ENCODE peak calls at places on chromosomes 13 and 19, in six cellular contexts. One of them, this sample, is unnamed.

GRCh38 chr19:49840736-49841249 is 10.2 kb upstream of the PTOV1 start:
- DNase-seq in NCI-H1105: no peak
- DNase-seq in effector CD4-positive, alpha-beta T cell: no peak
- DNase-seq in activated T-helper 9 cell treated with anti-CD3 and anti-CD28 coated beads, Interleukin-2, amount 50 U/mL, for 16 hours: no peak
- DNase-seq in activated CD4-positive, alpha-beta T cell treated with anti-CD3 and anti-CD28 coated beads, Interleukin-2, amount 10 ng/mL, durations not matched to agents 7 days and 5 days: no peak
- DNase-seq in H9: no peak
- DNase-seq in this sample: no peak

GRCh38 chr19:29860492-29860891 is 48.7 kb downstream of the CCNE1 start:
- DNase-seq in NCI-H1105: no peak
- DNase-seq in effector CD4-positive, alpha-beta T cell: no peak
- DNase-seq in activated T-helper 9 cell treated with anti-CD3 and anti-CD28 coated beads, Interleukin-2, amount 50 U/mL, for 16 hours: no peak
- DNase-seq in activated CD4-positive, alpha-beta T cell treated with anti-CD3 and anti-CD28 coated beads, Interleukin-2, amount 10 ng/mL, durations not matched to agents 7 days and 5 days: no peak
- DNase-seq in H9: peak; percentile 54
- DNase-seq in this sample: no peak

GRCh38 chr19:435707-436412 is 25.0 kb downstream of the SHC2 start:
- DNase-seq in NCI-H1105: no peak
- DNase-seq in effector CD4-positive, alpha-beta T cell: no peak
- DNase-seq in activated T-helper 9 cell treated with anti-CD3 and anti-CD28 coated beads, Interleukin-2, amount 50 U/mL, for 16 hours: no peak
- DNase-seq in activated CD4-positive, alpha-beta T cell treated with anti-CD3 and anti-CD28 coated beads, Interleukin-2, amount 10 ng/mL, durations not matched to agents 7 days and 5 days: no peak
- DNase-seq in H9: no peak
- DNase-seq in this sample: no peak

GRCh38 chr13:24923305-24923640 is 159.3 kb downstream of the RNF17 start:
- DNase-seq in NCI-H1105: no peak
- DNase-seq in effector CD4-positive, alpha-beta T cell: no peak
- DNase-seq in activated T-helper 9 cell treated with anti-CD3 and anti-CD28 coated beads, Interleukin-2, amount 50 U/mL, for 16 hours: no peak
- DNase-seq in activated CD4-positive, alpha-beta T cell treated with anti-CD3 and anti-CD28 coated beads, Interleukin-2, amount 10 ng/mL, durations not matched to agents 7 days and 5 days: peak; percentile 36
- DNase-seq in H9: no peak
- DNase-seq in this sample: peak; percentile 34

GRCh38 chr19:18140473-18140872 is 12.5 kb upstream of the PIK3R2 start:
- DNase-seq in NCI-H1105: no peak
- DNase-seq in effector CD4-positive, alpha-beta T cell: no peak
- DNase-seq in activated T-helper 9 cell treated with anti-CD3 and anti-CD28 coated beads, Interleukin-2, amount 50 U/mL, for 16 hours: no peak
- DNase-seq in activated CD4-positive, alpha-beta T cell treated with anti-CD3 and anti-CD28 coated beads, Interleukin-2, amount 10 ng/mL, durations not matched to agents 7 days and 5 days: no peak
- DNase-seq in H9: no peak
- DNase-seq in this sample: no peak

GRCh38 chr13:33112745-33113144 is 96.5 kb downstream of the KL start:
- DNase-seq in NCI-H1105: no peak
- DNase-seq in effector CD4-positive, alpha-beta T cell: no peak
- DNase-seq in activated T-helper 9 cell treated with anti-CD3 and anti-CD28 coated beads, Interleukin-2, amount 50 U/mL, for 16 hours: no peak
- DNase-seq in activated CD4-positive, alpha-beta T cell treated with anti-CD3 and anti-CD28 coated beads, Interleukin-2, amount 10 ng/mL, durations not matched to agents 7 days and 5 days: no peak
- DNase-seq in H9: no peak
- DNase-seq in this sample: no peak

GRCh38 chr13:65787087-65787486 is 1443.0 kb downstream of the PCDH9 start:
- DNase-seq in NCI-H1105: no peak
- DNase-seq in effector CD4-positive, alpha-beta T cell: no peak
- DNase-seq in activated T-helper 9 cell treated with anti-CD3 and anti-CD28 coated beads, Interleukin-2, amount 50 U/mL, for 16 hours: no peak
- DNase-seq in activated CD4-positive, alpha-beta T cell treated with anti-CD3 and anti-CD28 coated beads, Interleukin-2, amount 10 ng/mL, durations not matched to agents 7 days and 5 days: no peak
- DNase-seq in H9: no peak
- DNase-seq in this sample: no peak

GRCh38 chr19:6048808-6049405 is 61.4 kb downstream of the RFX2 start:
- DNase-seq in NCI-H1105: peak; percentile 76
- DNase-seq in effector CD4-positive, alpha-beta T cell: peak; percentile 75
- DNase-seq in activated T-helper 9 cell treated with anti-CD3 and anti-CD28 coated beads, Interleukin-2, amount 50 U/mL, for 16 hours: peak; percentile 64
- DNase-seq in activated CD4-positive, alpha-beta T cell treated with anti-CD3 and anti-CD28 coated beads, Interleukin-2, amount 10 ng/mL, durations not matched to agents 7 days and 5 days: peak; percentile 85
- DNase-seq in H9: peak; percentile 77
- DNase-seq in this sample: no peak

GRCh38 chr13:108733141-108733540 is 103.7 kb downstream of the MYO16 start:
- DNase-seq in NCI-H1105: no peak
- DNase-seq in effector CD4-positive, alpha-beta T cell: no peak
- DNase-seq in activated T-helper 9 cell treated with anti-CD3 and anti-CD28 coated beads, Interleukin-2, amount 50 U/mL, for 16 hours: no peak
- DNase-seq in activated CD4-positive, alpha-beta T cell treated with anti-CD3 and anti-CD28 coated beads, Interleukin-2, amount 10 ng/mL, durations not matched to agents 7 days and 5 days: no peak
- DNase-seq in H9: no peak
- DNase-seq in this sample: no peak

GRCh38 chr13:105007166-105007808 is 1528.2 kb downstream of the EFNB2 start:
- DNase-seq in NCI-H1105: no peak
- DNase-seq in effector CD4-positive, alpha-beta T cell: no peak
- DNase-seq in activated T-helper 9 cell treated with anti-CD3 and anti-CD28 coated beads, Interleukin-2, amount 50 U/mL, for 16 hours: no peak
- DNase-seq in activated CD4-positive, alpha-beta T cell treated with anti-CD3 and anti-CD28 coated beads, Interleukin-2, amount 10 ng/mL, durations not matched to agents 7 days and 5 days: no peak
- DNase-seq in H9: no peak
- DNase-seq in this sample: no peak

GRCh38 chr19:21439372-21439771 is 42.4 kb downstream of the ZNF493 start:
- DNase-seq in NCI-H1105: no peak
- DNase-seq in effector CD4-positive, alpha-beta T cell: no peak
- DNase-seq in activated T-helper 9 cell treated with anti-CD3 and anti-CD28 coated beads, Interleukin-2, amount 50 U/mL, for 16 hours: no peak
- DNase-seq in activated CD4-positive, alpha-beta T cell treated with anti-CD3 and anti-CD28 coated beads, Interleukin-2, amount 10 ng/mL, durations not matched to agents 7 days and 5 days: no peak
- DNase-seq in H9: no peak
- DNase-seq in this sample: no peak

GRCh38 chr19:17289489-17289888 is 7.8 kb downstream of the ANKLE1 start:
- DNase-seq in NCI-H1105: no peak
- DNase-seq in effector CD4-positive, alpha-beta T cell: no peak
- DNase-seq in activated T-helper 9 cell treated with anti-CD3 and anti-CD28 coated beads, Interleukin-2, amount 50 U/mL, for 16 hours: no peak
- DNase-seq in activated CD4-positive, alpha-beta T cell treated with anti-CD3 and anti-CD28 coated beads, Interleukin-2, amount 10 ng/mL, durations not matched to agents 7 days and 5 days: peak; percentile 30
- DNase-seq in H9: peak; percentile 91
- DNase-seq in this sample: no peak